ENCODE peak calls at places on chromosomes 13 and 19, in four cellular contexts. One of them, this sample, is unnamed.

GRCh38 chr13:51246411-51247298 is 24.5 kb downstream of the FAM124A start:
- DNase-seq in K562: no peak
- DNase-seq in GM12878: no peak
- DNase-seq in H1: peak
- DNase-seq in this sample: no peak

GRCh38 chr13:26831336-26831908 is 70.8 kb upstream of the GPR12 start:
- DNase-seq in K562: no peak
- DNase-seq in H1: no peak
- DNase-seq in GM12878: no peak
- DNase-seq in this sample: no peak

GRCh38 chr19:35004517-35005255 is 4.6 kb downstream of the GRAMD1A start:
- DNase-seq in H1: no peak
- DNase-seq in K562: no peak
- DNase-seq in GM12878: no peak
- DNase-seq in this sample: no peak

GRCh38 chr13:32164622-32165268 is 133.2 kb downstream of the FRY start:
- DNase-seq in GM12878: peak
- DNase-seq in K562: peak
- DNase-seq in H1: peak
- DNase-seq in this sample: peak

GRCh38 chr19:55152017-55152416 is 3.0 kb upstream of the TNNT1 start:
- DNase-seq in H1: no peak
- DNase-seq in K562: peak
- DNase-seq in GM12878: no peak
- DNase-seq in this sample: peak

GRCh38 chr13:80529734-80530133 is 188.8 kb upstream of the SPRY2 start:
- DNase-seq in K562: peak
- DNase-seq in H1: no peak
- DNase-seq in GM12878: no peak
- DNase-seq in this sample: no peak

GRCh38 chr13:43664700-43665191 is 122.0 kb downstream of the ENOX1 start:
- DNase-seq in K562: no peak
- DNase-seq in GM12878: no peak
- DNase-seq in H1: no peak
- DNase-seq in this sample: no peak

GRCh38 chr19:2634228-2634951 is 68.1 kb downstream of the GNG7 start:
- DNase-seq in GM12878: no peak
- DNase-seq in K562: no peak
- DNase-seq in H1: no peak
- DNase-seq in this sample: no peak

GRCh38 chr13:46062190-46062589 is 9.6 kb upstream of the ZC3H13 start:
- DNase-seq in K562: no peak
- DNase-seq in H1: no peak
- DNase-seq in GM12878: no peak
- DNase-seq in this sample: no peak

GRCh38 chr19:50724522-50725217 is 1.5 kb downstream of the CLEC11A start:
- DNase-seq in H1: peak
- DNase-seq in K562: peak
- DNase-seq in GM12878: peak
- DNase-seq in this sample: peak

GRCh38 chr13:107650081-107650701 is 565.1 kb downstream of the LIG4 start:
- DNase-seq in K562: peak
- DNase-seq in H1: peak
- DNase-seq in GM12878: no peak
- DNase-seq in this sample: peak

GRCh38 chr19:46495789-46496099 is at the start of gene PNMA8B:
- DNase-seq in GM12878: no peak
- DNase-seq in H1: peak
- DNase-seq in K562: peak
- DNase-seq in this sample: no peak

GRCh38 chr13:29924482-29924884 is 74.1 kb upstream of the UBL3 start:
- DNase-seq in K562: no peak
- DNase-seq in GM12878: no peak
- DNase-seq in H1: no peak
- DNase-seq in this sample: no peak

GRCh38 chr13:29081036-29081435 is 260.9 kb downstream of the MTUS2 start:
- DNase-seq in GM12878: peak
- DNase-seq in H1: no peak
- DNase-seq in K562: no peak
- DNase-seq in this sample: no peak

GRCh38 chr13:41458187-41458938 is 1.0 kb downstream of the RGCC start:
- DNase-seq in H1: peak
- DNase-seq in K562: peak
- DNase-seq in GM12878: no peak
- DNase-seq in this sample: no peak

GRCh38 chr13:113928701-113929627 is 44.9 kb downstream of the C13orf46 start:
- DNase-seq in H1: no peak
- DNase-seq in K562: no peak
- DNase-seq in GM12878: no peak
- DNase-seq in this sample: no peak

GRCh38 chr13:58190578-58190977 is 559.0 kb downstream of the PCDH17 start:
- DNase-seq in H1: no peak
- DNase-seq in K562: no peak
- DNase-seq in GM12878: no peak
- DNase-seq in this sample: no peak

GRCh38 chr13:95745752-95746151 is 68.8 kb downstream of the DNAJC3 start:
- DNase-seq in GM12878: no peak
- DNase-seq in K562: no peak
- DNase-seq in H1: no peak
- DNase-seq in this sample: no peak

GRCh38 chr19:18109363-18109730 is 11.8 kb downstream of the MAST3 start:
- DNase-seq in H1: no peak
- DNase-seq in K562: no peak
- DNase-seq in GM12878: no peak
- DNase-seq in this sample: no peak

GRCh38 chr13:28763887-28764286 is 45.1 kb upstream of the SLC46A3 start:
- DNase-seq in K562: no peak
- DNase-seq in H1: no peak
- DNase-seq in GM12878: no peak
- DNase-seq in this sample: no peak

GRCh38 chr13:31385534-31385933 is 185.8 kb downstream of the B3GLCT start:
- DNase-seq in H1: no peak
- DNase-seq in K562: no peak
- DNase-seq in GM12878: no peak
- DNase-seq in this sample: no peak

GRCh38 chr13:28528848-28529247 is 33.9 kb upstream of the FLT1 start:
- DNase-seq in GM12878: no peak
- DNase-seq in K562: no peak
- DNase-seq in H1: no peak
- DNase-seq in this sample: no peak

GRCh38 chr13:64753606-64754005 is 2476.5 kb downstream of the PCDH9 start:
- DNase-seq in GM12878: no peak
- DNase-seq in H1: no peak
- DNase-seq in K562: no peak
- DNase-seq in this sample: no peak

GRCh38 chr13:98565726-98566577 is 11.0 kb downstream of the STK24 start:
- DNase-seq in K562: no peak
- DNase-seq in H1: no peak
- DNase-seq in GM12878: no peak
- DNase-seq in this sample: no peak

GRCh38 chr13:94169783-94170513 is 309.5 kb downstream of the DCT start:
- DNase-seq in H1: no peak
- DNase-seq in GM12878: no peak
- DNase-seq in K562: no peak
- DNase-seq in this sample: no peak

GRCh38 chr19:11279505-11280236 is 16.3 kb upstream of the TSPAN16 start:
- DNase-seq in K562: no peak
- DNase-seq in H1: no peak
- DNase-seq in GM12878: peak
- DNase-seq in this sample: no peak

GRCh38 chr19:4352701-4353121 is 9.3 kb downstream of the MPND start:
- DNase-seq in H1: peak
- DNase-seq in K562: peak
- DNase-seq in GM12878: no peak
- DNase-seq in this sample: no peak

GRCh38 chr13:19860884-19861655 is 2.4 kb downstream of the ZMYM5 start:
- DNase-seq in H1: no peak
- DNase-seq in GM12878: no peak
- DNase-seq in K562: no peak
- DNase-seq in this sample: peak

GRCh38 chr19:28531979-28532378 is 681.0 kb downstream of the UQCRFS1 start:
- DNase-seq in K562: no peak
- DNase-seq in GM12878: no peak
- DNase-seq in H1: no peak
- DNase-seq in this sample: no peak

GRCh38 chr19:58479736-58480480 is 3.8 kb downstream of the ZNF446 start:
- DNase-seq in K562: no peak
- DNase-seq in GM12878: no peak
- DNase-seq in H1: no peak
- DNase-seq in this sample: no peak

GRCh38 chr19:54448037-54448773 is 794 bp upstream of the LENG8 start:
- DNase-seq in GM12878: no peak
- DNase-seq in H1: peak
- DNase-seq in K562: peak
- DNase-seq in this sample: no peak

GRCh38 chr19:13060233-13060963 is 42.3 kb downstream of the LYL1 start:
- DNase-seq in H1: peak
- DNase-seq in GM12878: no peak
- DNase-seq in K562: no peak
- DNase-seq in this sample: no peak

GRCh38 chr13:100673831-100674362 is 698 bp downstream of the TMTC4 start:
- DNase-seq in H1: no peak
- DNase-seq in K562: peak
- DNase-seq in GM12878: no peak
- DNase-seq in this sample: peak

GRCh38 chr13:62879071-62879470 is 1463.4 kb upstream of the PCDH20 start:
- DNase-seq in H1: no peak
- DNase-seq in K562: no peak
- DNase-seq in GM12878: no peak
- DNase-seq in this sample: no peak

GRCh38 chr13:91349992-91350911 is 2.8 kb downstream of the MIR17HG start:
- DNase-seq in H1: no peak
- DNase-seq in K562: no peak
- DNase-seq in GM12878: no peak
- DNase-seq in this sample: no peak

GRCh38 chr19:22945560-22945959 is 57.4 kb downstream of the ZNF728 start:
- DNase-seq in H1: no peak
- DNase-seq in GM12878: no peak
- DNase-seq in K562: no peak
- DNase-seq in this sample: peak

GRCh38 chr19:40803857-40804782 is 5.1 kb downstream of the EGLN2 start:
- DNase-seq in K562: peak
- DNase-seq in H1: no peak
- DNase-seq in GM12878: peak
- DNase-seq in this sample: no peak
- TF ChIP-seq EGR1 in K562: no peak
- TF ChIP-seq EGR1 in H1: no peak
- TF ChIP-seq EGR1 in GM12878: no peak
- TF ChIP-seq EGR1 in this sample: no peak

DNA sequence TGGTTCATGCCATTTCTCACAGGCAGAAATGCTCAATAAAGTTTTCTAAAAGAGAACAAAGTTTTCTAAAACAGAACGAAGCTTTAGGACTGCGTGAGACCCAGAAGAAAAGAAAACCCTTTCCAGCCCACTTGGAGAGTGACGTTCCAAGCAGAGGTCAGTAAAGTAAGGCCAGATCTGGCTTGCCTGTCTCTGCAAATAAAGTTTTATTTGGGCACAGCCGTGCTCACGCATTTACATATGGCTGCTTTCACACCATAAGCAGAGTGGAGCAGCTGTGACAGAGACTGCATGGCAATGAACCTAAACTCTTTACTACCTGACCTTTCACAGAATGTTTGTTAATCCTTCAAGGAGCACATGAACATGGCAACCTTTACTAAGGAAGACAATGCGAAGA is 23.6 kb downstream of the IRS2 start:
- DNase-seq in H1: no peak
- DNase-seq in GM12878: no peak
- DNase-seq in K562: no peak
- DNase-seq in this sample: no peak
- H2AFZ ChIP-seq in H1: no peak
- H2AFZ ChIP-seq in GM12878: no peak
- H2AFZ ChIP-seq in K562: peak
- H2AFZ ChIP-seq in this sample: no peak

DNA sequence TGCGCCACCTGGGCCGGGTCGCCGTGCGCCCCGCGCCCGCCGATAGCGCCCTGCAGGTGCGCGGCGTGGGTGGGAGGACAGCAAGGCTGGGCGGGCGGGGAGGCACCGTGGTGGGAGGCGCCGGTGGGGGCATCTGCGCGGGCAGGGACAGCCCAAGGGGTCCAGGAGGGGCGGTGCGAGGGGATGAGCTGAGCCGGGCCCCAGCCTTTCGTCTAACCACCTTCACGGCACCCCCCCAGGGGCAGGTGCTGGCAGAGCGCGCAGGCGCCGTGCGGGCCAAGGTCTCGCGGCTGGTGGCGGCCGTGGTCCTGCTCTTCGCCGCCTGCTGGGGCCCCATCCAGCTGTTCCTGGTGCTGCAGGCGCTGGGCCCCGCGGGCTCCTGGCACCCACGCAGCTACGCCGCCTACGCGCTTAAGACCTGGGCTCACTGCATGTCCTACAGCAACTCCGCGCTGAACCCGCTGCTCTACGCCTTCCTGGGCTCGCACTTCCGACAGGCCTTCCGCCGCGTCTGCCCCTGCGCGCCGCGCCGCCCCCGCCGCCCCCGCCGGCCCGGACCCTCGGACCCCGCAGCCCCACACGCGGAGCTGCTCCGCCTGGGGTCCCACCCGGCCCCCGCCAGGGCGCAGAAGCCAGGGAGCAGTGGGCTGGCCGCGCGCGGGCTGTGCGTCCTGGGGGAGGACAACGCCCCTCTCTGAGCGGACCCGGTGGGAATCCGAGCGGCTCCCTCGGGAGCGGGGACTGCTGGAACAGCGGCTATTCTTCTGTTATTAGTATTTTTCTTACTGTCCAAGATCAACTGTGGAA is 3.1 kb downstream of the KISS1R start:
- DNase-seq in GM12878: no peak
- DNase-seq in K562: no peak
- DNase-seq in H1: peak
- DNase-seq in this sample: no peak
- TF ChIP-seq EGR1 in GM12878: peak
- TF ChIP-seq EGR1 in K562: no peak
- TF ChIP-seq EGR1 in H1: no peak
- TF ChIP-seq EGR1 in this sample: no peak

GRCh38 chr13:105442941-105443340 is 1092.5 kb downstream of the EFNB2 start:
- DNase-seq in GM12878: no peak
- DNase-seq in H1: no peak
- DNase-seq in K562: no peak
- DNase-seq in this sample: peak

GRCh38 chr13:105442040-105442439 is 1093.4 kb downstream of the EFNB2 start:
- DNase-seq in H1: no peak
- DNase-seq in K562: no peak
- DNase-seq in GM12878: no peak
- DNase-seq in this sample: no peak

GRCh38 chr13:105450784-105451183 is 1084.7 kb downstream of the EFNB2 start:
- DNase-seq in H1: no peak
- DNase-seq in GM12878: no peak
- DNase-seq in K562: no peak
- DNase-seq in this sample: no peak

GRCh38 chr13:105445793-105446192 is 1089.7 kb downstream of the EFNB2 start:
- DNase-seq in K562: no peak
- DNase-seq in GM12878: no peak
- DNase-seq in H1: no peak
- DNase-seq in this sample: no peak

GRCh38 chr13:105446197-105446596 is 1089.3 kb downstream of the EFNB2 start:
- DNase-seq in K562: no peak
- DNase-seq in GM12878: no peak
- DNase-seq in H1: no peak
- DNase-seq in this sample: no peak
- H2AFZ ChIP-seq in K562: no peak
- H2AFZ ChIP-seq in GM12878: no peak
- H2AFZ ChIP-seq in H1: no peak
- H2AFZ ChIP-seq in this sample: no peak

This sample was measured in HCT116.